ENCODE peak calls at places on chromosome 10, in six cellular contexts. N is upper lobe of right lung; K is GM12865; J is LNCaP clone FGC; F is activated CD8-positive, alpha-beta T cell treated with anti-CD3 and anti-CD28 coated beads for 36 hours; Z is Calu3. Y is an unnamed sample.

GRCh38 chr10:132307823-132308587 is at the start of gene STK32C:
- DNase-seq in N (peak), K (peak), J (peak), F (peak), Z (peak), Y (peak)

GRCh38 chr10:38010150-38010903 is at the start of gene ZNF33A:
- DNase-seq in N (peak), K (peak), J (peak), F (peak), Z (peak), Y (peak)

GRCh38 chr10:19832624-19833507 is 16.6 kb downstream of the PLXDC2 start:
- DNase-seq in N (no peak), K (no peak), J (no peak), F (no peak), Z (no peak), Y (no peak)

GRCh38 chr10:119055472-119055871 is 25.1 kb downstream of the EIF3A start:
- DNase-seq in N (no peak), K (no peak), J (no peak), F (no peak), Z (no peak), Y (no peak)

GRCh38 chr10:127034224-127034623 is 129.0 kb downstream of the DOCK1 start:
- DNase-seq in N (no peak), K (no peak), J (no peak), F (no peak), Z (no peak), Y (no peak)

GRCh38 chr10:60114765-60115586 is 208.6 kb upstream of the CCDC6 start:
- DNase-seq in N (no peak), K (peak), J (peak), F (peak), Z (peak), Y (peak)

GRCh38 chr10:78301891-78302738 is 268.5 kb downstream of the RPS24 start:
- DNase-seq in N (no peak), K (no peak), J (peak), F (no peak), Z (no peak), Y (no peak)

GRCh38 chr10:99984201-99984600 is 25.5 kb downstream of the DNMBP start:
- DNase-seq in N (no peak), K (peak), J (no peak), F (no peak), Z (no peak), Y (peak)

GRCh38 chr10:97207756-97208346 is 22.1 kb upstream of the SLIT1 start:
- DNase-seq in N (no peak), K (no peak), J (no peak), F (no peak), Z (no peak), Y (no peak)

GRCh38 chr10:10870523-10871241 is 147.0 kb upstream of the CELF2 start:
- DNase-seq in N (no peak), K (peak), J (no peak), F (no peak), Z (no peak), Y (no peak)

GRCh38 chr10:78802406-78802805 is 266.4 kb upstream of the ZMIZ1 start:
- DNase-seq in N (no peak), K (no peak), J (no peak), F (no peak), Z (no peak), Y (no peak)

GRCh38 chr10:33899578-33900531 is 565.4 kb upstream of the NRP1 start:
- DNase-seq in N (no peak), K (no peak), J (peak), F (no peak), Z (no peak), Y (peak)

GRCh38 chr10:29392376-29393021 is 103.6 kb downstream of the LYZL1 start:
- DNase-seq in N (no peak), K (peak), J (no peak), F (peak), Z (peak), Y (peak)

GRCh38 chr10:78754269-78755074 is 314.3 kb upstream of the ZMIZ1 start:
- DNase-seq in N (no peak), K (no peak), J (no peak), F (no peak), Z (no peak), Y (peak)

GRCh38 chr10:13395540-13395939 is 47.4 kb upstream of the SEPHS1 start:
- DNase-seq in N (no peak), K (no peak), J (no peak), F (no peak), Z (no peak), Y (no peak)

GRCh38 chr10:3136763-3137611 is 35.6 kb downstream of the PITRM1 start:
- DNase-seq in N (no peak), K (no peak), J (no peak), F (no peak), Z (no peak), Y (no peak)

GRCh38 chr10:103763374-103764202 is 91.8 kb downstream of the SH3PXD2A start:
- DNase-seq in N (no peak), K (peak), J (no peak), F (peak), Z (no peak), Y (peak)

GRCh38 chr10:101018600-101019439 is 12.1 kb downstream of the PDZD7 start:
- DNase-seq in N (peak), K (peak), J (no peak), F (peak), Z (peak), Y (peak)

GRCh38 chr10:78415111-78415510 is 381.4 kb downstream of the RPS24 start:
- DNase-seq in N (no peak), K (no peak), J (no peak), F (no peak), Z (no peak), Y (no peak)

GRCh38 chr10:1393481-1393880 is 337.3 kb downstream of the WDR37 start:
- DNase-seq in N (no peak), K (no peak), J (no peak), F (no peak), Z (no peak), Y (no peak)

GRCh38 chr10:64271508-64271907 is 750.3 kb downstream of the REEP3 start:
- DNase-seq in N (no peak), K (no peak), J (no peak), F (no peak), Z (no peak), Y (no peak)

GRCh38 chr10:88991900-88992237 is 1.3 kb downstream of the FAS start:
- DNase-seq in N (no peak), K (no peak), J (no peak), F (no peak), Z (no peak), Y (no peak)

GRCh38 chr10:101441539-101442455 is 87.8 kb downstream of the BTRC start:
- DNase-seq in N (no peak), K (peak), J (peak), F (peak), Z (peak), Y (peak)

GRCh38 chr10:97821308-97822038 is 28.2 kb upstream of the GOLGA7B start:
- DNase-seq in N (no peak), K (no peak), J (no peak), F (no peak), Z (no peak), Y (no peak)

GRCh38 chr10:110209926-110210662 is 2.7 kb downstream of the MXI1 start:
- DNase-seq in N (peak), K (peak), J (no peak), F (no peak), Z (no peak), Y (peak)

GRCh38 chr10:57023626-57024025 is 662.6 kb upstream of the ZWINT start:
- DNase-seq in N (no peak), K (no peak), J (no peak), F (no peak), Z (no peak), Y (no peak)

GRCh38 chr10:49131507-49132385 is 2.1 kb downstream of the FAM170B start:
- DNase-seq in N (peak), K (no peak), J (no peak), F (no peak), Z (no peak), Y (no peak)

GRCh38 chr10:95346715-95347401 is 56.1 kb upstream of the PDLIM1 start:
- DNase-seq in N (no peak), K (no peak), J (no peak), F (no peak), Z (peak), Y (peak)

GRCh38 chr10:2933041-2933440 is 134.3 kb upstream of the PFKP start:
- DNase-seq in N (no peak), K (no peak), J (no peak), F (no peak), Z (no peak), Y (no peak)

GRCh38 chr10:68348265-68348741 is 15.6 kb upstream of the PBLD start:
- DNase-seq in N (no peak), K (peak), J (no peak), F (peak), Z (peak), Y (peak)

GRCh38 chr10:49285232-49285631 is 13.7 kb upstream of the C10orf71 start:
- DNase-seq in N (no peak), K (no peak), J (no peak), F (no peak), Z (no peak), Y (no peak)

GRCh38 chr10:17712053-17712452 is 39.9 kb upstream of the TMEM236 start:
- DNase-seq in N (no peak), K (no peak), J (no peak), F (no peak), Z (no peak), Y (no peak)
- TF ChIP-seq CTCF in N (no peak), K (no peak), J (no peak), F (no peak), Z (no peak), Y (no peak)

GRCh38 chr10:7529638-7530037 is 118.8 kb upstream of the SFMBT2 start:
- DNase-seq in N (no peak), K (no peak), J (peak), F (peak), Z (peak), Y (no peak)

GRCh38 chr10:7523656-7524055 is 112.8 kb upstream of the SFMBT2 start:
- DNase-seq in N (no peak), K (no peak), J (no peak), F (no peak), Z (no peak), Y (no peak)

GRCh38 chr10:7526017-7526400 is 115.2 kb upstream of the SFMBT2 start:
- DNase-seq in N (no peak), K (no peak), J (no peak), F (no peak), Z (no peak), Y (no peak)

GRCh38 chr10:7527468-7527867 is 116.6 kb upstream of the SFMBT2 start:
- DNase-seq in N (no peak), K (no peak), J (no peak), F (no peak), Z (no peak), Y (no peak)

GRCh38 chr10:7525314-7526016 is 114.6 kb upstream of the SFMBT2 start:
- DNase-seq in N (no peak), K (peak), J (peak), F (peak), Z (peak), Y (peak)
- TF ChIP-seq CTCF in N (peak), K (peak), J (peak), F (peak), Z (peak), Y (peak)

GRCh38 chr10:69786791-69787190 is 14.9 kb upstream of the COL13A1 start:
- DNase-seq in N (no peak), K (peak), J (no peak), F (no peak), Z (no peak), Y (peak)
- TF ChIP-seq CTCF in N (peak), K (peak), J (peak), F (no peak), Z (no peak), Y (peak)

GRCh38 chr10:86945361-86946214 is 11.8 kb downstream of the MMRN2 start:
- DNase-seq in N (peak), K (no peak), J (no peak), F (no peak), Z (peak), Y (no peak)
- TF ChIP-seq CTCF in N (peak), K (no peak), J (peak), F (no peak), Z (no peak), Y (peak)

GRCh38 chr10:27285093-27285492 is 44.5 kb upstream of the ACBD5 start:
- DNase-seq in N (no peak), K (peak), J (peak), F (peak), Z (peak), Y (peak)
- TF ChIP-seq CTCF in N (peak), K (peak), J (peak), F (no peak), Z (no peak), Y (peak)

GRCh38 chr10:125038637-125039036 is 96.7 kb downstream of the ZRANB1 start:
- DNase-seq in N (peak), K (peak), J (no peak), F (peak), Z (peak), Y (no peak)
- TF ChIP-seq CTCF in N (peak), K (peak), J (peak), F (no peak), Z (no peak), Y (no peak)

GRCh38 chr10:58963101-58963534 is 213.3 kb upstream of the PHYHIPL start:
- DNase-seq in N (no peak), K (peak), J (no peak), F (peak), Z (peak), Y (no peak)
- TF ChIP-seq CTCF in N (no peak), K (peak), J (no peak), F (no peak), Z (peak), Y (no peak)

DNA sequence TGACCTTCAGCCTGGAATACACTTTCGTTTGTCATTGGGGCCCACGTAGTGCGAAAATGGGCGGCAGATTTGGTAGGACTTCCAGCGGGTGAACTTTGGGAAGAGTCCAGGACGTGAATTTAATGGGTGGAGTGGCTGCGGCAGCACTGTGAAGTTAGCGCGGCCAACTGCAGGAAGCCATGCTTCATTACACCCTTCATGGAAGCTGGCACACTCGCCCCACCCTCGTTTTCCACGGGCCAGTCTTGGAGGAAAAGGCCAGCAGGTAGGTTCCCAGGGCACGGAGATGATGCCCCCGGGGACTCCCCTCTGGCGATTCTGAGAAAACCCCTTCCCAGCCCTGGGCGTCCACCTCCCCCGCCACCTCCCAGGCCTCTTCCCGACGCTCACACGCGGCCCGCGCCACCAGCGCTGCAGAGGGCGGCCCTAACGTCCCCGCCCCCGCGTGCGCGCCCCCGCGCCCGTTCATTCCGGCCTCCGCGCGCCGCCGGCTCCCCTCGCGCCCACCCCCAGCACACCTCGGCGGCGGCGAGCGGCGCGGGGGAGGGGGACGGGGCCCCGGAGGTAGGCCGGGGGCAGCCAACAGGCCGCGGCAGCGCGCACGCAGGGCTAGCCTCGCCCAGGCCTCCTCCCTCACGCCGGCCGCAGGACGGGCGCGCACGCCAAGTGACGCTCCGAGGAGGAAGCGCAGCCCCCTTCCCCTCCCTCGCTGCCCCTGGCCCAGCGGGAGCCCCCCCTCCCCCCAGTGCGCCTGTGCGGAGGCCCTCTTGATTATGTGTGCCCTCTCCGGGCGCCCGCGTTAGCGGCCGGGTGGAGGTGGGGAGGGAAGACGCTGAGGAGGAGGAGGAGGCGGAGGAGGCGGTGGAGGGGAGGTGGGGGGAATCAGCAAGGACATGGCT is at the start of gene MLLT10:
- DNase-seq in N (peak), K (peak), J (peak), F (peak), Z (peak), Y (peak)
- TF ChIP-seq CTCF in N (peak), K (no peak), J (no peak), F (peak), Z (no peak), Y (no peak)

GRCh38 chr10:86389441-86390193 is 23.0 kb upstream of the GRID1 start:
- DNase-seq in N (peak), K (peak), J (no peak), F (peak), Z (peak), Y (peak)
- TF ChIP-seq CTCF in N (no peak), K (peak), J (no peak), F (no peak), Z (no peak), Y (no peak)

Y was measured in endothelial cell of umbilical vein.